ENCODE peak calls at places on chromosomes 6 and 20, in six cellular contexts. J, D, F, C, T and W are unnamed samples.

GRCh38 chr6:24719125-24719931 is at the start of gene C6orf62:
- DNase-seq in J (no peak), D (no peak), F (no peak), C (peak), T (no peak), W (peak)

GRCh38 chr6:149988550-149989336 is 25.0 kb downstream of the ULBP1 start:
- DNase-seq in J (no peak), D (peak), F (no peak), C (no peak), T (no peak), W (no peak)

GRCh38 chr6:112620832-112621569 is 273.9 kb downstream of the RFPL4B start:
- DNase-seq in J (no peak), D (no peak), F (no peak), C (no peak), T (no peak), W (no peak)

GRCh38 chr20:32460231-32460630 is 102.1 kb downstream of the ASXL1 start:
- DNase-seq in J (no peak), D (no peak), F (no peak), C (no peak), T (no peak), W (no peak)

GRCh38 chr6:16362296-16362695 is 123.9 kb downstream of the GMPR start:
- DNase-seq in J (no peak), D (no peak), F (no peak), C (no peak), T (no peak), W (no peak)

GRCh38 chr6:12929678-12930077 is 213.1 kb downstream of the PHACTR1 start:
- DNase-seq in J (no peak), D (no peak), F (no peak), C (no peak), T (no peak), W (no peak)

GRCh38 chr6:129350278-129350677 is 359.7 kb downstream of the ARHGAP18 start:
- DNase-seq in J (no peak), D (no peak), F (no peak), C (no peak), T (no peak), W (no peak)

GRCh38 chr6:158328952-158329351 is 16.7 kb downstream of the TULP4 start:
- DNase-seq in J (no peak), D (no peak), F (no peak), C (no peak), T (no peak), W (no peak)

GRCh38 chr6:133890941-133891813 is 2.3 kb downstream of the TCF21 start:
- DNase-seq in J (no peak), D (peak), F (peak), C (peak), T (no peak), W (peak)

GRCh38 chr6:33508935-33509926 is 54.9 kb downstream of the ZBTB9 start:
- DNase-seq in J (no peak), D (peak), F (no peak), C (peak), T (no peak), W (no peak)

GRCh38 chr6:36858407-36858981 is 16.1 kb downstream of the PPIL1 start:
- DNase-seq in J (no peak), D (peak), F (no peak), C (no peak), T (peak), W (no peak)

GRCh38 chr6:40874495-40874894 is 164.5 kb downstream of the UNC5CL start:
- DNase-seq in J (no peak), D (peak), F (no peak), C (no peak), T (no peak), W (no peak)

GRCh38 chr20:40781979-40782378 is 92.9 kb upstream of the MAFB start:
- DNase-seq in J (no peak), D (no peak), F (no peak), C (no peak), T (no peak), W (no peak)

GRCh38 chr6:13407709-13408695 is 79.4 kb downstream of the GFOD1 start:
- DNase-seq in J (peak), D (no peak), F (no peak), C (no peak), T (peak), W (no peak)

GRCh38 chr6:42093582-42094329 is 43.4 kb downstream of the TAF8 start:
- DNase-seq in J (no peak), D (peak), F (peak), C (no peak), T (no peak), W (no peak)

GRCh38 chr6:40899684-40900155 is 139.3 kb downstream of the UNC5CL start:
- DNase-seq in J (no peak), D (no peak), F (no peak), C (no peak), T (no peak), W (no peak)

GRCh38 chr6:3139090-3139903 is 18.0 kb downstream of the TUBB2A start:
- DNase-seq in J (no peak), D (no peak), F (peak), C (no peak), T (peak), W (no peak)

GRCh38 chr6:75666590-75666989 is 64.9 kb downstream of the SENP6 start:
- DNase-seq in J (no peak), D (no peak), F (no peak), C (no peak), T (no peak), W (no peak)
- TF ChIP-seq CTCF in J (no peak), D (no peak), F (no peak), C (no peak), T (no peak), W (no peak)

GRCh38 chr20:59560588-59561227 is 43.6 kb upstream of the PHACTR3 start:
- DNase-seq in J (no peak), D (no peak), F (no peak), C (no peak), T (no peak), W (no peak)
- TF ChIP-seq CTCF in J (peak), D (peak), F (peak), C (peak), T (peak), W (peak)

GRCh38 chr6:138297761-138298298 is 79.5 kb upstream of the PBOV1 start:
- DNase-seq in J (no peak), D (no peak), F (no peak), C (no peak), T (no peak), W (peak)
- TF ChIP-seq CTCF in J (no peak), D (no peak), F (no peak), C (no peak), T (no peak), W (no peak)

GRCh38 chr20:2086980-2087377 is 14.6 kb upstream of the STK35 start:
- DNase-seq in J (no peak), D (no peak), F (no peak), C (no peak), T (no peak), W (no peak)

GRCh38 chr20:2089447-2089846 is 12.2 kb upstream of the STK35 start:
- DNase-seq in J (no peak), D (no peak), F (no peak), C (no peak), T (no peak), W (no peak)

GRCh38 chr20:2084703-2085102 is 16.9 kb upstream of the STK35 start:
- DNase-seq in J (peak), D (no peak), F (no peak), C (no peak), T (peak), W (no peak)

GRCh38 chr20:2088904-2089303 is 12.7 kb upstream of the STK35 start:
- DNase-seq in J (no peak), D (no peak), F (no peak), C (no peak), T (no peak), W (no peak)

DNA sequence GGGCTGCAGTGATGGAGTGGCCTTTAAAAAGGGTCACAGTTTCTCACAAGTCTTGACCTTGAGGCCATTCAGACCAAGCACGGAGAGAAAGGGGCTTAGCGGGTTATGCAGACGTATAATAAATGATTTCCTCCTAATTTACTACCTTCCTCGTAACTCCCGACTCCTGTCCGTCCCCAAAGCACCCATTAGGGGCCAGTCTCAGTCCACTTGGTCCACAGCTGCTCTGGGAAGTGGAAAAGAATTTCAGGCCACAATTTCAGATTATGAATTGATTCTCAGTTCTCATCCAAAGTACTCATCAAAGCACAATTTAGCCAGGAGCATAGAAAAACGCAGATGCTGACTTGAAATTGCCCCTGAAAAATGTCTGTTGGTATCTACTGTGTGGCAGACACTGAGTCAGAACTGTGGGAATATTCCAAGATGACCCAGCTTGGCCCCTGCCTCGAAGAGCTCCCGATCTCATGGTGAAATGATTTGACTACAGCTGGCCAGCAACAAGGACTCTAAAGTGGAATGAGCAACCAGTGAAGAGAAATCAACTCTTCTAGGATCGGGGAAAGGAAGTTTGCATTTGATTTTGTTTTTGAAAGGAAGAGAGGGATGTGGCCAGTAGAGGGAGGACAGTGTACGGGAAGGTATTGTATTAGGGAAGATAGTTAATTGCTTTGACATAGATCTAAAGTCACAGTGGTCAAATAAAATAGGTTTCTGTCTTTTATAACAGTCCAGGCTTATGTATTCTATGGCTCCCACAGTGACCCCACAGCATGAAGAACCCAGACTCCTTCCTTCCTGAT is 15.2 kb upstream of the STK35 start:
- DNase-seq in J (no peak), D (no peak), F (no peak), C (no peak), T (no peak), W (no peak)
- TF ChIP-seq CTCF in J (peak), D (no peak), F (peak), C (no peak), T (peak), W (no peak)

DNA sequence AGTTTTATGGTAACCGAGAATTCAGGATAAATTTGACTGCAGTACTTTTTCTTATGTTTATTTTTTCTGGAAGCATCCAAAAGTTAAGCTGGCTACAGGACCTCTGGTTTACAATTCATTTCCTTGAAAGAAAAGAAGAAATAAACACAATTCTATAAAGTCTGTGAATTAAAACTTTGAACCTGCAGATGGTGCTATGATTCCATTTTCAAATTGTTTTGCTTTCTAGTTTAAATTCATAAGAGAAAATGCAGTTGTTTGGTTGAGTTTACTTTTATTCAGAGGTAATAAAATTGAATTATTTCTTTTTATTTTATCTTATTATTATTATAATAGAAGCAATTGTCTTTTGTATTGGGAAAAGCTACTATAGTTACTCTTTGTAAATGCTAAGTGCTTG is 1.8 kb upstream of the VIP start:
- DNase-seq in J (no peak), D (no peak), F (no peak), C (no peak), T (no peak), W (no peak)
- TF ChIP-seq CTCF in J (no peak), D (no peak), F (peak), C (no peak), T (no peak), W (peak)

DNA sequence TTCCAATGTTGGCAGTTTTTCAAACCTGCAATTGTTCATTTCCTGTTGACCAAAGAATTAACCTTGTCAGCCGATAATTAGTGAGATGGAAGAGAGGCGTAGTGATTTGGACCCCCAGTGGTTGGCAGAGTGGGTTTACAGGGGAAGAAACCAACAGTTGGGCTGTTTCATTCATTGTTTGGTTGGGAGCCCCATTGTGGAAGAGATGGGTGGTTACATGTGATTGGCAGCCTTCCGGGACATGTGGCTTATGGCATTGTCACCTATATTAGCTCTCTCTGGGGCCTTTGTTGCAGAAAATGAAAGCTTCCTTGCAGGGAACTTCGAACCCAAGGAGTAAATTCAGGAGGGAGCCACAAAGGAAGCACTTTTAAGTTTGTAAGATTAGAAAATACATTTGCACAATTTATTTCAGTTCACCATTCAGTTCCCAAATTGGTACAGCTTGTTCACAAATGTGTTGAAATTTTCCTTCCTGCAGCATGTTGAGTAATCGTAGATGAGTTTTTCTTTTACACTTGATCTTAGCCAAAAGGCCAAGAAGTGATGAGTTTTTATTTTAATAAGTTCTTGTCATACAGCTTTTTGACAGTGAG is 50.3 kb upstream of the CDKAL1 start:
- DNase-seq in J (no peak), D (no peak), F (no peak), C (no peak), T (no peak), W (no peak)
- TF ChIP-seq CTCF in J (no peak), D (no peak), F (no peak), C (no peak), T (no peak), W (no peak)

GRCh38 chr6:83804886-83805285 is 48.3 kb upstream of the RIPPLY2 start:
- DNase-seq in J (no peak), D (no peak), F (no peak), C (no peak), T (no peak), W (no peak)
- TF ChIP-seq CTCF in J (no peak), D (no peak), F (no peak), C (no peak), T (no peak), W (no peak)

DNA sequence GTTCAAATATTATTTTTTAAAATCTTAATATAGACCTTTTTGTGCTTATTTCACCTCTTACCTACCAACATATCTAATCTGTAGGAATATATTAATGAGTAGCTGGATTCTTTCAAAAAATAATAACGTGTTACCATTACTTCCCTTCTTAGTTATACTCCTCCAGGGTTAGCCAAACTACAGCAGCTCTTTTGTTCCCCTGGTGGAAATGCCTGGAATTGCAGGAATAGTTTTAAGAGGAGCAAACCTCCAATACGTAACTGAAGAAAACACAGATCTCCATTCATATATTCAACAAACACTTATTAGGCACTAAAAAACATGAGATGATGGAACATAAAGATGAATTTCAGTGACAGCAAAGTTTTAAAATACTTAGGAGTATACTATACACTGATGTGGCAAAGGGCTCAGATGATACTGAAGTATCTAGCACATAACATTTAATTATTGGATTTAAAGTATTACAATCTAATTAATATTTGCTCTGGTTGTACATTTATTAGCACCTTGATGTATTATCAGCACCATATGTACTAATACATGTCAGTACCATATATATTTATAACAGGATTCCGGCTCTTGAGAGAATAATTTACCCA is 78.3 kb downstream of the TBX18 start:
- DNase-seq in J (no peak), D (peak), F (no peak), C (no peak), T (no peak), W (peak)
- TF ChIP-seq CTCF in J (peak), D (peak), F (peak), C (peak), T (peak), W (peak)

GRCh38 chr6:1498491-1499113 is 109.2 kb downstream of the FOXF2 start:
- DNase-seq in J (peak), D (no peak), F (no peak), C (no peak), T (no peak), W (no peak)
- TF ChIP-seq CTCF in J (peak), D (no peak), F (no peak), C (no peak), T (no peak), W (no peak)

GRCh38 chr20:57312138-57312537 is 17.5 kb upstream of the SPO11 start:
- DNase-seq in J (no peak), D (no peak), F (no peak), C (no peak), T (no peak), W (no peak)

GRCh38 chr20:57309544-57310115 is 20.0 kb upstream of the SPO11 start:
- DNase-seq in J (no peak), D (no peak), F (no peak), C (no peak), T (no peak), W (no peak)

GRCh38 chr20:57313230-57313629 is 16.4 kb upstream of the SPO11 start:
- DNase-seq in J (no peak), D (no peak), F (no peak), C (no peak), T (no peak), W (no peak)

GRCh38 chr20:57308451-57309410 is 20.9 kb upstream of the SPO11 start:
- DNase-seq in J (no peak), D (no peak), F (no peak), C (no peak), T (no peak), W (no peak)

DNA sequence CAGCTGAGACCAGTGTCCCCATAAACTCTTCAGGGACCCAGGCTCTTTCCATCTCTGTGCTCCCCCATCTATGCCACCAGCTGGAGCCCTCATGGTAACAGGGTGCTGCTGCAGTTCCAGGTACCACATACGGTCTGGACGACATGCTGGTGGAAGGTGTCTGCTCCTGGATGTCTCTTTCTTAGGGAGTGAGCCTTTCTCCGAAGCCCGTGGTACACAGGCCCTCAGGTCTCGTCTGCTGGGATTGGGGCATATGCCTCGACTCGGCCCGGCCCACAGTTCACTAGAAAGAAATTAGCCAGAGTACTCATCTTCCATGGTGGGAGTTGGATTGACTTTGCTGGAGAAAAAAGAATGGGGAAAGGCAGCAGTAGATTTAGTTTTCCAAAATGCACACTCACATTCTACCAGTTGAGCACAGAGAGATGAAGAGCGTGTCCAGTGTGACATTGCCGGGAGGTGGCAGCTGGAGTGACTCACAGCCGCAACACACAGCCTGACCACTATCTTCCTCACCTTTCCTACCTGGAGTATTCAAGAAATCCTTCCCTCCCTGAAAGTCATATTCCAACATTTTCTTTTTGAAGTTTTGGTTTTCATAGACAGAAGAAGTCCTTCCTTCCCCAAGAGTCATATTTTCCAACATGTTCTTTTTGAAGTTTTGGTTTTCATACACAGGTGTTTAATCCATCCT is 18.6 kb upstream of the SPO11 start:
- DNase-seq in J (no peak), D (no peak), F (no peak), C (no peak), T (no peak), W (no peak)
- TF ChIP-seq CTCF in J (no peak), D (no peak), F (no peak), C (no peak), T (no peak), W (no peak)